ENCODE peak calls at places on chromosomes 16 and 17, in nine cellular contexts. S, R, I, L, W, G, O, C and X are unnamed samples.

GRCh38 chr17:61312406-61313295 is 87.0 kb upstream of the TBX2 start:
- DNase-seq in S (no peak), R (no peak), I (no peak), L (no peak), W (peak), G (no peak), O (no peak), C (no peak), X (no peak)

GRCh38 chr17:51608251-51608933 is 348.0 kb downstream of the UTP18 start:
- DNase-seq in S (no peak), R (no peak), I (no peak), L (no peak), W (no peak), G (no peak), O (no peak), C (no peak), X (no peak)

GRCh38 chr17:75587718-75588545 is at the start of gene MYO15B:
- DNase-seq in S (no peak), R (peak), I (peak), L (peak), W (peak), G (peak), O (peak), C (peak), X (no peak)

GRCh38 chr16:57953857-57954256 is 17.1 kb downstream of the CNGB1 start:
- DNase-seq in S (no peak), R (no peak), I (no peak), L (no peak), W (no peak), G (no peak), O (no peak), C (no peak), X (no peak)

GRCh38 chr16:8887952-8888560 is 5.9 kb downstream of the LITAFD start:
- DNase-seq in S (no peak), R (peak), I (peak), L (peak), W (no peak), G (no peak), O (no peak), C (no peak), X (peak)

GRCh38 chr17:81251091-81251942 is 12.2 kb downstream of the NDUFAF8 start:
- DNase-seq in S (no peak), R (no peak), I (peak), L (no peak), W (peak), G (peak), O (no peak), C (no peak), X (no peak)

GRCh38 chr17:63698381-63698885 is 1.5 kb downstream of the LIMD2 start:
- DNase-seq in S (no peak), R (peak), I (no peak), L (no peak), W (no peak), G (no peak), O (no peak), C (no peak), X (no peak)

GRCh38 chr16:77963185-77964044 is 58.9 kb upstream of the CLEC3A start:
- DNase-seq in S (no peak), R (no peak), I (no peak), L (no peak), W (no peak), G (no peak), O (no peak), C (peak), X (no peak)

GRCh38 chr17:28741358-28742349 is 2.2 kb upstream of the TRAF4 start:
- DNase-seq in S (no peak), R (no peak), I (no peak), L (no peak), W (no peak), G (no peak), O (no peak), C (no peak), X (no peak)

GRCh38 chr17:62652251-62653001 is 25.0 kb downstream of the MRC2 start:
- DNase-seq in S (no peak), R (peak), I (peak), L (peak), W (peak), G (no peak), O (peak), C (peak), X (no peak)

GRCh38 chr17:67746704-67747571 is 29.2 kb downstream of the NOL11 start:
- DNase-seq in S (no peak), R (no peak), I (no peak), L (no peak), W (no peak), G (no peak), O (no peak), C (no peak), X (no peak)

GRCh38 chr17:41539979-41540701 is 12.0 kb upstream of the KRT19 start:
- DNase-seq in S (no peak), R (no peak), I (no peak), L (no peak), W (no peak), G (no peak), O (no peak), C (no peak), X (no peak)

GRCh38 chr17:6853764-6854442 is 22.4 kb upstream of the TEKT1 start:
- DNase-seq in S (peak), R (peak), I (no peak), L (no peak), W (no peak), G (no peak), O (peak), C (peak), X (no peak)
- TF ChIP-seq CTCF in S (peak), R (no peak), I (peak), L (no peak), W (peak), G (peak), O (peak), C (peak), X (no peak)

GRCh38 chr17:58432806-58433573 is 15.7 kb upstream of the RNF43 start:
- DNase-seq in S (no peak), R (no peak), I (no peak), L (no peak), W (no peak), G (no peak), O (no peak), C (no peak), X (no peak)
- TF ChIP-seq CTCF in S (peak), R (no peak), I (no peak), L (no peak), W (peak), G (no peak), O (no peak), C (no peak), X (no peak)

GRCh38 chr16:7083086-7083485 is 249.6 kb upstream of the RBFOX1 start:
- DNase-seq in S (no peak), R (no peak), I (no peak), L (no peak), W (no peak), G (no peak), O (no peak), C (no peak), X (no peak)

GRCh38 chr16:7085776-7086175 is 246.9 kb upstream of the RBFOX1 start:
- DNase-seq in S (no peak), R (no peak), I (no peak), L (no peak), W (no peak), G (no peak), O (no peak), C (no peak), X (no peak)

GRCh38 chr16:7090628-7091115 is 242.0 kb upstream of the RBFOX1 start:
- DNase-seq in S (no peak), R (no peak), I (no peak), L (no peak), W (no peak), G (no peak), O (no peak), C (no peak), X (no peak)

DNA sequence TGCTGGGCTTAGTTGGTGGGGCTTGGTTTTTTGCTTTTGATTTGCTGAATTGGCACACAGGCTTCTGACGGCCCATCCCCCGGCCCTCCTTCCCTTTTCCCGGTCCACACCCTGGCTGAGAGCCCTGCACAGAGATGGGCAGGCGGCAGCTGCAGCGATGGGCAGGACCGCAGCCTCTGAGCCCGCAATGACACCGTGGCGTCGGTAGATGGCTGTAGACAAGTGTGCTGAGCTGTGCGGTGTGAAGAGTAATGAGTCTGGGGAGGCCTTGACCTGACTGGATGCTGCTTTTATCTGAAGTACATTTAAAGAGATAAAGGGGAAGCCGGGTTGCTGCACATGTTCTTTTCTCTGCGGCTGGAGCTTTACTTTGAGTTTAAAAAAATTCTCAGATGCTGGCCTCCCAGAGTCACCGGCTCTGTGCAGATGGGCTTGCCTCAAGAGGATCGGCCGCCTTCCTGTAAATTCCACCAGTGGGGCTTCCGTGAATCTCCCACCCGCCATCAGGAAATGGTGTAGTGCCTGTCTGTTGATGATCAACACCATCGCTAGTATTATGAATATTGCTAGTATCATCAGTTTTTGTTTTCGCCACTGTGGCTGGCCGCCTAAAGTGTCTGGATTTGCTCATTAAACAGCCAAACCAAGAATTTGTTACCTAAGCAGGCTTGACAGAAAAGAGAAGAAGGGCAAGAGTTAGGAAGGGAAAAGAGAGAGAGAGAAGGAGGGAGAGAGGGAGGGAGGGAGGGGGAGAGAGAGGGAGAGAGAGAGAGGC is 245.6 kb upstream of the RBFOX1 start:
- DNase-seq in S (no peak), R (peak), I (peak), L (no peak), W (peak), G (peak), O (peak), C (peak), X (peak)
- TF ChIP-seq CTCF in S (no peak), R (no peak), I (peak), L (no peak), W (no peak), G (no peak), O (no peak), C (no peak), X (peak)

GRCh38 chr16:25258856-25259179 is 1.2 kb upstream of the ZKSCAN2 start:
- DNase-seq in S (no peak), R (no peak), I (no peak), L (no peak), W (no peak), G (no peak), O (no peak), C (no peak), X (no peak)
- TF ChIP-seq CTCF in S (no peak), R (no peak), I (no peak), L (no peak), W (no peak), G (no peak), O (no peak), C (no peak), X (no peak)

DNA sequence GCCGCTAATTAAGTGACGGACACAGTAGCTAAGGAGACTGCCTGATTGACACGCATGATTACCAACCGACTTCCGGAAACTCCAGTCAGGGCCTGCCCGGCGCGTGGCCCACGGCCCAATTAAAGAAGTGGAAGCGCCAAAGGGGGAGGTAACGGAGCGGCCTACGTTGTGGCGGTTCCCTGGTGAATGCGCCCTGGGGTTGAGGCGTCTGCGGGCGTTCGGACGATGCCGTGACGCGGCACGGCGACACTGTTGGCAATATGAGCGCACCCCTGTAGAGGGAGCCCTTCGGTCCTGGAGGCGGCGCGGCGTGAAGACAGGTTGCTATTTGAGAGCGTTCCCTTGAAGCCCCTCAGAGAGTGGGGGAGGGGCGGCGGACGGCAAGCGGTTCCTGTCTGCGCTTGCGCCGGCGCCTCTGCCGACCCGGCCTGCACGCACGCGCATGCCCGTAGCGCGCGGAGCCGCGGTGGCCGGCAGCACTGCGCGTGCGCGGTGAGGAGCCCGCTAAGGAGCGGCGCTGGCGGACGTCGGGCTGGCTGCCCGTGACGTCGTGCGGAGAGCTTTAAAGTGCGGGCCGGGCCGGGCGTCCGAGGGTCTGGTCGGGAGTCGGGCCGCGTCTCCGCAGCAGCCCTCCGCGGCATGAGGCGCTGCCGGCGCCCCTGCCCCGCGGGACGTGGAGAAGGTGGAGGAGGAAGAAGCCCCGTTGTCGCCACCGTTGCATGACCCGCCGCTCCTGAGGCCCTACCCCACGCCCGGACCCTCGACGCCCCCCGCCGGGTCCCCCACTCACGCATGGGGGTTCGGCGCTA is at the start of gene ALKBH5:
- DNase-seq in S (peak), R (peak), I (peak), L (peak), W (peak), G (peak), O (peak), C (peak), X (peak)
- TF ChIP-seq CTCF in S (peak), R (peak), I (peak), L (no peak), W (peak), G (peak), O (peak), C (peak), X (peak)

DNA sequence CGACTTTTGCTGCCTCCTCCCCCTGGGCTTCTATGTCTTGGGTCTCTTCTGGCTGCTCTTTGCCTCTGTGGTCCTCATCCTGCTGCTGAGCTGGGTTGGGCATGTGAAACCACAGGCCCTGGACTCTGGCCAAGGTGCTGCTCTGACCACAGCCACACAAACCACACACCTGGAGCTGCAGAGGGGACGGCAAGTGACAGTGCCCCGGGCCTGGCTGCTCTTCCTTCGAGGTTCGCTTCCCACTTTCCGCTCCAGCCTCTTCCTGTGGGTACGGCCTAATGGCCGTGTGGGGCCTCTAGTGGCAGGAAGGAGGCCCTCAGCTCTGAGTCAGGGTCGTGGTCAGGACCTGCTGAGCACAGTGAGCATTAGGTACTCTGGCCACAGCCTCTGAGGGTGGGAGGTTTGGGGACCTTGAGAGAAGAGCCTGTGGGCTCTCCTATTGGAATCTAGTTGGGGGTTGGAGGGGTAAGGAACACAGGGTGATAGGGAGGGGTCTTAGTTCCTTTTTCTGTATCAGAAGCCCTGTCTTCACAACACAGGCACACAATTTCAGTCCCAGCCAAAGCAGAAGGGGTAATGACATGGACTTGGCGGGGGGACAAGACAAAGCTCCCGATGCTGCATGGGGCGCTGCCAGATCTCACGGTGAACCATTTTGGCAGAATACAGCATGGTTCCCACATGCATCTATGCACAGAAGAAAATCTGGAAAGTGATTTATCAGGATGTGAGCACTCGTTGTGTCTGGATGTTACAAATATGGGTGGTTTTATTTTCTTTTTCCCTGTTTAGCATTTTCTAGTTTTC is 2.3 kb downstream of the GP1BA start:
- DNase-seq in S (no peak), R (peak), I (peak), L (no peak), W (no peak), G (no peak), O (peak), C (peak), X (no peak)
- TF ChIP-seq CTCF in S (peak), R (no peak), I (peak), L (no peak), W (peak), G (no peak), O (no peak), C (no peak), X (no peak)